ENCODE peak calls at places on chromosomes 4 and X, in eight cellular contexts. S is spleen, L is GM23338, P is H1, N is HepG2, Y is Panc1, F is breast epithelium, U is K562. T is an unnamed sample.

GRCh38 chr4:52051213-52051614 is at the start of gene SPATA18:
- DNase-seq in S (peak; percentile 64), L (peak; percentile 12), P (peak; percentile 47), N (no peak), Y (no peak), F (peak; percentile 52), U (no peak), T (peak; percentile 16)

GRCh38 chr4:128757712-128758111 is 51.8 kb upstream of the JADE1 start:
- DNase-seq in S (no peak), L (peak; percentile 63), P (no peak), N (no peak), Y (no peak), F (no peak), U (no peak), T (no peak)

GRCh38 chr4:114754616-114755015 is 156.0 kb downstream of the UGT8 start:
- DNase-seq in S (no peak), L (no peak), P (no peak), N (no peak), Y (no peak), F (no peak), U (no peak), T (no peak)

GRCh38 chr4:137274404-137274803 is 257.9 kb downstream of the PCDH18 start:
- DNase-seq in S (no peak), L (no peak), P (no peak), N (no peak), Y (no peak), F (no peak), U (no peak), T (no peak)

GRCh38 chr4:150302553-150302952 is 224.3 kb downstream of the DCLK2 start:
- DNase-seq in S (no peak), L (no peak), P (no peak), N (peak; percentile 74), Y (no peak), F (no peak), U (peak; percentile 63), T (no peak)

GRCh38 chr4:163111588-163111987 is 55.1 kb downstream of the NAF1 start:
- DNase-seq in S (no peak), L (peak; percentile 66), P (no peak), N (no peak), Y (no peak), F (no peak), U (no peak), T (no peak)

GRCh38 chr4:138050601-138051000 is 191.5 kb downstream of the SLC7A11 start:
- DNase-seq in S (no peak), L (peak; percentile 51), P (peak; percentile 54), N (no peak), Y (no peak), F (no peak), U (no peak), T (no peak)

GRCh38 chrX:71629467-71629866 is 11.2 kb upstream of the CXCR3 start:
- DNase-seq in S (peak; percentile 47), L (no peak), P (no peak), N (no peak), Y (no peak), F (no peak), U (no peak), T (no peak)

GRCh38 chr4:86452323-86452995 is 92.6 kb upstream of the MAPK10 start:
- DNase-seq in S (no peak), L (no peak), P (no peak), N (no peak), Y (no peak), F (no peak), U (no peak), T (no peak)

GRCh38 chr4:86450861-86451260 is 91.0 kb upstream of the MAPK10 start:
- DNase-seq in S (no peak), L (peak; percentile 30), P (no peak), N (no peak), Y (no peak), F (no peak), U (no peak), T (no peak)

GRCh38 chr4:86450189-86450588 is 90.3 kb upstream of the MAPK10 start:
- DNase-seq in S (no peak), L (no peak), P (no peak), N (no peak), Y (no peak), F (no peak), U (no peak), T (no peak)

GRCh38 chr4:86451560-86452322 is 91.9 kb upstream of the MAPK10 start:
- DNase-seq in S (no peak), L (peak; percentile 45), P (no peak), N (no peak), Y (no peak), F (no peak), U (no peak), T (no peak)

GRCh38 chr4:86453044-86453501 is 93.2 kb upstream of the MAPK10 start:
- DNase-seq in S (no peak), L (no peak), P (no peak), N (no peak), Y (no peak), F (no peak), U (no peak), T (no peak)
- TF ChIP-seq POLR2AphosphoS5 in S (peak; percentile 17), L (no peak), P (no peak), N (no peak), Y (no peak), F (no peak), U (no peak), T (no peak)

GRCh38 chrX:136246201-136246600 is 5.0 kb downstream of the MAP7D3 start:
- DNase-seq in S (no peak), L (no peak), P (no peak), N (no peak), Y (no peak), F (no peak), U (no peak), T (no peak)

GRCh38 chrX:136255543-136255942 is 4.3 kb upstream of the MAP7D3 start:
- DNase-seq in S (no peak), L (no peak), P (no peak), N (no peak), Y (no peak), F (no peak), U (no peak), T (no peak)

GRCh38 chrX:136250191-136251041 is 784 bp downstream of the MAP7D3 start:
- DNase-seq in S (no peak), L (peak; percentile 33), P (peak; percentile 49), N (no peak), Y (no peak), F (no peak), U (no peak), T (no peak)

DNA sequence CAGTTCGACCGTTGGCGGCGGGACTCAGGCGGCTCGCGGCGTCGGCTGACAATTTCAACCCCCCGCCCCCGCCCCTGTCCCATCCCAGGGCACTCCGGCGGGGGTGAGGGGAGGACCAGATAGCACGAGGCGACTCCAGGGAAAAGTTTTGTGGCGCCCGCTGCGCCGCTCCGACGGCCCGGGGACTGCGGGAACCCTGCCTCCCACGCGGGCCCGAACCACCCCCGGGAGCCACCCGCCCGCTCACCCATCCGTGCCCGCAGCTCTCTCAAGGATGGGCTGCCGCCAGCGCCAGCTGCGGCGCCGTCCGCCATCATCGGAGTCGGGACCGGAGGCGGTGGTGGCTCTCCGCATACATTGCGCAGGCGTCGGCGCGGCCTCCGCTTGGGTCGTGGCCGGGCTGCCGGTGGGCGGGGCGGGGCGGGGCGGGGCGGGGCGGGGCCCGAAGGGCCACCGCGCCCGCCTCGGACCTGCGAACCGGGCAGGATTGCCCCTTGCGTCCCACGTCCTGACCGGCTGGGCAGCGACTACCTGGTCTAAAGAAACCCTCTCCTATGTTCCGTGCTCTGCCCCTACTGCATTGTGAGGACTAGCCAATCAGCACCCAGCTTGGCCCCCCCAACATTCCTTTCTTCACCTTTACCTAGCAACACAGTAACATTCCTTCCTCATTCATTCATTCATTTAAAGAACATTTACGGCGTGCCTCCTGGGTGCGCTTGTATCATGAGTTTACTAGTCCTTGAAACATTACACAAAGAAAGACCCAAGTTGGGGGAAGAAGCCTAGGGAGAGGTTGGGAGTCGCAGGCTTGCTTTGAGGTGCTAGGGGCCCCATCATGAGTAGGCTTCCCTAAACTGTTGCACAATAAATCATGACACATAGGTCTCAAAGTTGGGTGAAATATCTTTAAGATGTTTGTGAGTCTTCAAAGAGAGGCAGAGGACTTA is at the start of gene MAP7D3:
- DNase-seq in S (peak; percentile 93), L (peak; percentile 78), P (peak; percentile 63), N (no peak), Y (no peak), F (peak; percentile 51), U (peak; percentile 86), T (peak; percentile 67)
- TF ChIP-seq POLR2AphosphoS5 in S (peak; percentile 85), L (peak; percentile 77), P (peak; percentile 75), N (no peak), Y (peak; percentile 73), F (no peak), U (no peak), T (peak; percentile 32)

GRCh38 chrX:25536307-25536970 is 520.7 kb upstream of the ARX start:
- DNase-seq in S (no peak), L (no peak), P (no peak), N (peak; percentile 47), Y (no peak), F (no peak), U (no peak), T (no peak)

GRCh38 chrX:25531096-25531495 is 515.3 kb upstream of the ARX start:
- DNase-seq in S (no peak), L (no peak), P (no peak), N (no peak), Y (no peak), F (no peak), U (no peak), T (no peak)

GRCh38 chrX:25534096-25534495 is 518.3 kb upstream of the ARX start:
- DNase-seq in S (no peak), L (no peak), P (no peak), N (no peak), Y (no peak), F (no peak), U (no peak), T (no peak)
- TF ChIP-seq POLR2AphosphoS5 in S (no peak), L (no peak), P (no peak), N (no peak), Y (no peak), F (no peak), U (no peak), T (no peak)

GRCh38 chrX:40108959-40109287 is 11.2 kb upstream of the BCOR start:
- DNase-seq in S (peak; percentile 88), L (peak; percentile 54), P (peak; percentile 66), N (no peak), Y (no peak), F (peak; percentile 70), U (peak; percentile 64), T (no peak)

GRCh38 chrX:40108084-40108958 is 10.6 kb upstream of the BCOR start:
- DNase-seq in S (peak; percentile 77), L (peak; percentile 50), P (peak; percentile 63), N (peak; percentile 74), Y (no peak), F (no peak), U (no peak), T (no peak)

GRCh38 chrX:40105791-40106676 is 8.3 kb upstream of the BCOR start:
- DNase-seq in S (peak; percentile 91), L (peak; percentile 76), P (peak; percentile 70), N (no peak), Y (no peak), F (peak; percentile 70), U (peak; percentile 46), T (no peak)

GRCh38 chrX:40106677-40107290 is 9.0 kb upstream of the BCOR start:
- DNase-seq in S (no peak), L (peak; percentile 71), P (no peak), N (no peak), Y (no peak), F (no peak), U (no peak), T (no peak)

DNA sequence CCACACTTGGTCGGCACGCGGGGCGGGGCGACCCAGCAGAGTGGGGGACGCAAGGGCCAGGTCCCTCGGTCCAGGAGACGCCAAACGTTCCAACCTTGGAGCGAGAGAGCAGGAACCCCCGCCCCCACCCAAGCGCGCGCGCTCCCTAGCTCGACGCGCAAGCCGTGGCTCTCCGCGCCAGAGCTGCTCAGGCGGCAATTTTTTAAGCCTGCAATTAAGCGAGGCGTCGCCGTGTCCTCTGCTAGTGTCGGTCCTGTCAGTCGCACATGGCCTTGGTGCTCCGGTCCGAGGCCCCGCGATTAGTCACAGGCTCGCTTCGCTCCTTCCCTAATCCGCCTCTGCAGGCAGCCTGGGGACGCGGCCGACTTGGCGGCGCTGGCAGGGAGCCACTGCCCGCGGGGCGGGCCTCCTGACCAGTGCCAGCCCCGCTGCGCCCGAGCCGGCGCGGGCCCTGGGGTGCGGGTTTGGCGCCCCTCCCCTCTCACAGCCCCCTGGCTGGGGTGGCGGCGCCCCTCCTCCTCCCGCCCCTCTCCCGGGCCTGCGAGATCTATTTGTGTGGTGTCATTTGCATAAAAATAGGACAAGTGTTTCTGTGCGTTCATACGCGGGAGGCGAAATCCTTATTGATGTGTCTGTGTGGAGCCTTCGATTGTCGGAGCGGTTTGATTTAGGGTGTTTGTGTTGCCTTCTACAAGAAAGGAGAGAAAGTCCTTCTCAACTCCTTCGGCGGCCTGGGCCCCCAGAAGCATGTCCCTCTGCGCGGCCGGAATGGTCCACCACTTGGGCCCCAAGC is 9.7 kb upstream of the BCOR start:
- DNase-seq in S (peak; percentile 88), L (peak; percentile 44), P (peak; percentile 57), N (no peak), Y (no peak), F (no peak), U (no peak), T (no peak)
- TF ChIP-seq POLR2AphosphoS5 in S (peak; percentile 49), L (no peak), P (no peak), N (no peak), Y (no peak), F (peak; percentile 25), U (no peak), T (no peak)

T was measured in GM12891.